ENCODE peak calls at places on chromosome 11, in four cellular contexts. M, K, G and W are unnamed samples.

GRCh38 chr11:9774591-9775392 is 110.9 kb downstream of the SWAP70 start:
- DNase-seq in M (no peak), K (no peak), G (peak; percentile 75), W (no peak)

GRCh38 chr11:128424867-128425285 is 162.5 kb downstream of the ETS1 start:
- DNase-seq in G (no peak), M (no peak), K (no peak), W (peak; percentile 53)

GRCh38 chr11:37509471-37509870 is 911.4 kb upstream of the RAG2 start:
- DNase-seq in M (no peak), K (no peak), G (no peak), W (no peak)

GRCh38 chr11:2122222-2122906 is 16.8 kb downstream of the IGF2 start:
- DNase-seq in K (no peak), M (no peak), G (no peak), W (no peak)

GRCh38 chr11:115665958-115666357 is 161.7 kb upstream of the CADM1 start:
- DNase-seq in M (no peak), K (no peak), G (no peak), W (no peak)

GRCh38 chr11:120660024-120660565 is 148.5 kb downstream of the GRIK4 start:
- DNase-seq in G (peak; percentile 43), M (no peak), K (no peak), W (no peak)

GRCh38 chr11:34620820-34621792 is at the start of gene EHF:
- DNase-seq in K (no peak), M (no peak), G (no peak), W (no peak)

GRCh38 chr11:117328414-117329010 is 858 bp downstream of the CEP164 start:
- DNase-seq in M (no peak), K (peak; percentile 53), G (no peak), W (peak; percentile 45)

GRCh38 chr11:72678524-72678923 is 4.3 kb upstream of the PDE2A start:
- DNase-seq in K (no peak), M (no peak), G (no peak), W (no peak)

GRCh38 chr11:78074756-78075155 is 4.9 kb downstream of the NDUFC2 start:
- DNase-seq in K (no peak), G (no peak), M (no peak), W (no peak)

GRCh38 chr11:11988099-11988651 is 20.3 kb downstream of the DKK3 start:
- DNase-seq in G (peak; percentile 87), M (no peak), K (no peak), W (no peak)

GRCh38 chr11:1138053-1138452 is 19.7 kb upstream of the MUC5AC start:
- DNase-seq in G (no peak), M (no peak), K (no peak), W (no peak)

GRCh38 chr11:118447423-118447822 is 11.1 kb downstream of the KMT2A start:
- DNase-seq in M (no peak), K (no peak), G (no peak), W (no peak)

GRCh38 chr11:92314499-92314898 is 89.9 kb downstream of the FAT3 start:
- DNase-seq in G (no peak), M (no peak), K (peak; percentile 47), W (no peak)

GRCh38 chr11:35803115-35803514 is 140.5 kb downstream of the TRIM44 start:
- DNase-seq in K (no peak), G (no peak), M (no peak), W (no peak)

GRCh38 chr11:1271002-1271401 is 38.4 kb downstream of the TOLLIP start:
- DNase-seq in G (no peak), M (no peak), K (no peak), W (no peak)

GRCh38 chr11:34601609-34602008 is 19.3 kb upstream of the EHF start:
- DNase-seq in K (no peak), G (no peak), M (no peak), W (no peak)